ENCODE peak calls at places on chromosomes 16 and 17, in nine cellular contexts. G is iris pigment epithelial cell; J is adrenal gland; L is activated T-cell treated with anti-CD3 and anti-CD28 coated beads, Interleukin-2, amount 50 U/mL, for 4 hours; M is NCI-H1105 treated with DMSO at 0.1 percent for 48 hours; O is cardiac muscle cell; V is fibroblast of the aortic adventitia; X is NCI-H1436 treated with DMSO at 0.1 percent for 48 hours; Q is PC-9. S is an unnamed sample.

GRCh38 chr17:39653662-39654331 is 11.4 kb upstream of the TCAP start:
- DNase-seq in J (peak; percentile 70), X (no peak), G (peak; percentile 29), V (peak; percentile 36), Q (peak; percentile 43), L (peak; percentile 81), O (peak; percentile 58), M (peak; percentile 2), S (peak; percentile 88)

GRCh38 chr16:67447508-67448076 is 16.7 kb downstream of the HSD11B2 start:
- DNase-seq in X (no peak), O (peak; percentile 89), V (peak; percentile 67), M (no peak), J (peak; percentile 51), G (no peak), L (peak; percentile 46), Q (peak; percentile 46), S (peak; percentile 59)

GRCh38 chr16:66228791-66229190 is 137.7 kb upstream of the CDH5 start:
- DNase-seq in L (no peak), M (no peak), O (peak; percentile 89), X (no peak), J (no peak), V (peak; percentile 57), Q (no peak), G (peak; percentile 47), S (no peak)

GRCh38 chr17:80267391-80267790 is 6.7 kb downstream of the RNF213 start:
- DNase-seq in Q (no peak), L (no peak), G (peak; percentile 31), J (no peak), X (no peak), M (no peak), V (no peak), O (no peak), S (no peak)

GRCh38 chr17:13160281-13160680 is 142.5 kb upstream of the ELAC2 start:
- DNase-seq in Q (no peak), M (no peak), J (no peak), O (no peak), X (no peak), L (no peak), G (no peak), V (no peak), S (no peak)

GRCh38 chr16:11372073-11372923 is 27.0 kb downstream of the RMI2 start:
- DNase-seq in Q (no peak), V (no peak), G (no peak), J (no peak), O (no peak), L (no peak), X (no peak), M (no peak), S (no peak)

GRCh38 chr16:2284797-2285576 is 17.1 kb upstream of the RNPS1 start:
- DNase-seq in Q (no peak), V (no peak), L (no peak), J (no peak), X (no peak), O (no peak), M (no peak), G (no peak), S (no peak)

GRCh38 chr17:77700165-77700881 is 258.2 kb upstream of the TNRC6C start:
- DNase-seq in M (no peak), O (no peak), G (no peak), V (no peak), L (no peak), J (no peak), Q (no peak), X (no peak), S (no peak)

GRCh38 chr17:71071837-71072236 is 902.5 kb downstream of the KCNJ2 start:
- DNase-seq in V (peak; percentile 91), Q (peak; percentile 78), J (peak; percentile 18), G (peak; percentile 99), O (peak; percentile 96), M (no peak), L (no peak), X (no peak), S (no peak)

GRCh38 chr17:1943432-1943802 is 81.7 kb downstream of the RTN4RL1 start:
- DNase-seq in Q (no peak), O (no peak), V (no peak), X (no peak), M (no peak), J (no peak), L (no peak), G (no peak), S (no peak)

GRCh38 chr17:34852614-34853013 is 108.6 kb downstream of the CCT6B start:
- DNase-seq in X (no peak), O (no peak), L (no peak), G (no peak), V (no peak), Q (no peak), M (no peak), J (no peak), S (no peak)

GRCh38 chr16:48887646-48888045 is 277.7 kb upstream of the N4BP1 start:
- DNase-seq in J (no peak), Q (no peak), X (no peak), L (no peak), O (no peak), M (no peak), G (no peak), V (no peak), S (no peak)

GRCh38 chr16:73196670-73197069 is 148.7 kb upstream of the ZFHX3 start:
- DNase-seq in Q (peak; percentile 49), O (peak; percentile 82), V (peak; percentile 77), G (peak; percentile 75), J (peak; percentile 76), L (no peak), X (no peak), M (peak; percentile 40), S (no peak)

GRCh38 chr17:57988301-57989010 is 402 bp upstream of the VEZF1 start:
- DNase-seq in Q (peak; percentile 65), L (peak; percentile 51), O (peak; percentile 75), G (peak; percentile 67), V (peak; percentile 59), M (peak; percentile 60), J (peak; percentile 75), X (no peak), S (peak; percentile 56)

GRCh38 chr17:79970576-79971068 is 65.0 kb downstream of the TBC1D16 start:
- DNase-seq in V (peak; percentile 22), L (no peak), G (peak; percentile 44), J (peak; percentile 51), M (no peak), Q (no peak), O (peak; percentile 52), X (no peak), S (no peak)

GRCh38 chr16:4081577-4082021 is 34.6 kb downstream of the ADCY9 start:
- DNase-seq in L (peak; percentile 42), X (no peak), O (no peak), M (no peak), J (no peak), Q (no peak), V (peak; percentile 67), G (no peak), S (no peak)

GRCh38 chr17:14325618-14326167 is 24.8 kb downstream of the HS3ST3B1 start:
- DNase-seq in O (no peak), Q (no peak), M (no peak), X (no peak), J (no peak), G (no peak), L (no peak), V (no peak), S (no peak)